ENCODE peak calls at places on chromosome 18, in six cellular contexts. Y, S, H, U, T and Z are unnamed samples.

GRCh38 chr18:80246656-80247402 is 485 bp downstream of the PARD6G start:
- DNase-seq in H (peak; percentile 79), Y (no peak), S (peak; percentile 37), T (no peak), U (no peak), Z (no peak)

GRCh38 chr18:13710460-13710859 is 15.9 kb downstream of the FAM210A start:
- DNase-seq in S (no peak), H (no peak), U (peak; percentile 28), Y (peak; percentile 99), T (no peak), Z (no peak)

GRCh38 chr18:22670914-22671313 is 253.2 kb upstream of the CTAGE1 start:
- DNase-seq in T (no peak), U (peak; percentile 71), H (no peak), Y (no peak), S (no peak), Z (no peak)

GRCh38 chr18:77208969-77209368 is 40.7 kb upstream of the GALR1 start:
- DNase-seq in U (peak; percentile 74), T (peak; percentile 87), H (no peak), Y (peak; percentile 78), S (no peak), Z (peak; percentile 12)

GRCh38 chr18:11995445-11996189 is 14.3 kb downstream of the IMPA2 start:
- DNase-seq in Y (peak; percentile 61), U (peak; percentile 76), S (peak; percentile 53), H (peak; percentile 74), T (peak; percentile 82), Z (peak; percentile 76)

GRCh38 chr18:44651453-44651852 is 29.2 kb upstream of the SETBP1 start:
- DNase-seq in H (no peak), T (no peak), S (no peak), U (peak; percentile 70), Y (peak; percentile 66), Z (no peak)

GRCh38 chr18:79511271-79511670 is 115.5 kb downstream of the NFATC1 start:
- DNase-seq in S (no peak), U (no peak), Y (no peak), H (no peak), T (no peak), Z (no peak)

GRCh38 chr18:47809420-47809819 is 121.0 kb downstream of the SMAD2 start:
- DNase-seq in H (no peak), U (peak; percentile 13), Y (no peak), T (no peak), S (no peak), Z (no peak)

GRCh38 chr18:63878343-63878742 is 9.2 kb upstream of the SERPINB2 start:
- DNase-seq in S (no peak), U (peak; percentile 66), T (no peak), H (no peak), Y (no peak), Z (no peak)

GRCh38 chr18:49988733-49989132 is 175.4 kb upstream of the ACAA2 start:
- DNase-seq in U (no peak), T (no peak), S (no peak), Y (no peak), H (no peak), Z (no peak)

GRCh38 chr18:35174093-35174731 is 66.6 kb upstream of the ZNF397 start:
- DNase-seq in T (peak; percentile 93), S (no peak), H (no peak), Y (no peak), U (no peak), Z (peak; percentile 83)

GRCh38 chr18:59744271-59744721 is 47.1 kb upstream of the CCBE1 start:
- DNase-seq in Y (peak; percentile 79), S (no peak), U (peak; percentile 96), H (no peak), T (no peak), Z (no peak)

GRCh38 chr18:56815926-56816325 is 164.8 kb downstream of the WDR7 start:
- DNase-seq in Y (no peak), T (no peak), S (no peak), U (peak; percentile 85), H (no peak), Z (no peak)

GRCh38 chr18:33440384-33441043 is at the start of gene CCDC178:
- DNase-seq in S (peak; percentile 65), U (no peak), Y (no peak), H (peak; percentile 77), T (no peak), Z (no peak)

GRCh38 chr18:13273800-13274199 is 55.2 kb downstream of the LDLRAD4 start:
- DNase-seq in Y (no peak), T (no peak), H (no peak), U (no peak), S (no peak), Z (no peak)

GRCh38 chr18:10401489-10401888 is 52.9 kb upstream of the APCDD1 start:
- DNase-seq in U (no peak), Y (no peak), H (no peak), T (no peak), S (peak; percentile 31), Z (no peak)

GRCh38 chr18:31554776-31555175 is 36.9 kb upstream of the TTR start:
- DNase-seq in U (no peak), H (no peak), T (no peak), Y (no peak), S (no peak), Z (no peak)